ENCODE peak calls at places on chromosomes 13 and 19, in six cellular contexts. One of them, this sample, is unnamed.
A peak's percentile ranks its signal among the peaks of the same experiment; 100 is the strongest.

GRCh38 chr19:5809053-5809452 is 4.2 kb downstream of the NRTN start:
- DNase-seq in NCI-H1694 treated with DMSO at 0.1 percent for 48 hours: no peak
- DNase-seq in aorta: no peak
- DNase-seq in prostate gland: no peak
- DNase-seq in RWPE1: no peak
- DNase-seq in stimulated activated CD8-positive, alpha-beta memory T cell treated with anti-CD3 and anti-CD28 coated beads, Interleukin-15, amount 100 ng/mL, for 1 hour: no peak
- DNase-seq in this sample: no peak

GRCh38 chr19:46755077-46755852 is 9.0 kb upstream of the STRN4 start:
- DNase-seq in RWPE1: no peak
- DNase-seq in prostate gland: no peak
- DNase-seq in aorta: no peak
- DNase-seq in stimulated activated CD8-positive, alpha-beta memory T cell treated with anti-CD3 and anti-CD28 coated beads, Interleukin-15, amount 100 ng/mL, for 1 hour: no peak
- DNase-seq in NCI-H1694 treated with DMSO at 0.1 percent for 48 hours: no peak
- DNase-seq in this sample: no peak

GRCh38 chr19:4108767-4109625 is 14.9 kb downstream of the MAP2K2 start:
- DNase-seq in RWPE1: no peak
- DNase-seq in prostate gland: no peak
- DNase-seq in aorta: no peak
- DNase-seq in NCI-H1694 treated with DMSO at 0.1 percent for 48 hours: no peak
- DNase-seq in stimulated activated CD8-positive, alpha-beta memory T cell treated with anti-CD3 and anti-CD28 coated beads, Interleukin-15, amount 100 ng/mL, for 1 hour: peak; percentile 35
- DNase-seq in this sample: no peak

GRCh38 chr19:1253514-1254080 is 5.2 kb downstream of the MIDN start:
- DNase-seq in NCI-H1694 treated with DMSO at 0.1 percent for 48 hours: no peak
- DNase-seq in RWPE1: no peak
- DNase-seq in aorta: no peak
- DNase-seq in stimulated activated CD8-positive, alpha-beta memory T cell treated with anti-CD3 and anti-CD28 coated beads, Interleukin-15, amount 100 ng/mL, for 1 hour: no peak
- DNase-seq in prostate gland: peak; percentile 76
- DNase-seq in this sample: no peak

GRCh38 chr13:19586904-19587634 is 25.7 kb upstream of the TPTE2 start:
- DNase-seq in RWPE1: peak; percentile 36
- DNase-seq in NCI-H1694 treated with DMSO at 0.1 percent for 48 hours: no peak
- DNase-seq in aorta: no peak
- DNase-seq in prostate gland: no peak
- DNase-seq in stimulated activated CD8-positive, alpha-beta memory T cell treated with anti-CD3 and anti-CD28 coated beads, Interleukin-15, amount 100 ng/mL, for 1 hour: peak; percentile 49
- DNase-seq in this sample: no peak

GRCh38 chr19:51296331-51297093 is 14.9 kb upstream of the IGLON5 start:
- DNase-seq in NCI-H1694 treated with DMSO at 0.1 percent for 48 hours: no peak
- DNase-seq in RWPE1: no peak
- DNase-seq in prostate gland: no peak
- DNase-seq in stimulated activated CD8-positive, alpha-beta memory T cell treated with anti-CD3 and anti-CD28 coated beads, Interleukin-15, amount 100 ng/mL, for 1 hour: no peak
- DNase-seq in aorta: no peak
- DNase-seq in this sample: no peak

GRCh38 chr13:32791545-32792172 is 205.4 kb downstream of the PDS5B start:
- DNase-seq in stimulated activated CD8-positive, alpha-beta memory T cell treated with anti-CD3 and anti-CD28 coated beads, Interleukin-15, amount 100 ng/mL, for 1 hour: no peak
- DNase-seq in aorta: no peak
- DNase-seq in NCI-H1694 treated with DMSO at 0.1 percent for 48 hours: no peak
- DNase-seq in RWPE1: no peak
- DNase-seq in prostate gland: no peak
- DNase-seq in this sample: no peak

GRCh38 chr19:54451331-54451871 is 2.4 kb downstream of the LENG8 start:
- DNase-seq in stimulated activated CD8-positive, alpha-beta memory T cell treated with anti-CD3 and anti-CD28 coated beads, Interleukin-15, amount 100 ng/mL, for 1 hour: no peak
- DNase-seq in NCI-H1694 treated with DMSO at 0.1 percent for 48 hours: no peak
- DNase-seq in prostate gland: no peak
- DNase-seq in RWPE1: no peak
- DNase-seq in aorta: no peak
- DNase-seq in this sample: no peak

GRCh38 chr19:15180451-15181390 is 20.1 kb downstream of the NOTCH3 start:
- DNase-seq in stimulated activated CD8-positive, alpha-beta memory T cell treated with anti-CD3 and anti-CD28 coated beads, Interleukin-15, amount 100 ng/mL, for 1 hour: no peak
- DNase-seq in NCI-H1694 treated with DMSO at 0.1 percent for 48 hours: no peak
- DNase-seq in RWPE1: no peak
- DNase-seq in aorta: no peak
- DNase-seq in prostate gland: peak; percentile 52
- DNase-seq in this sample: no peak

GRCh38 chr13:19561585-19561984 is 253 bp upstream of the TPTE2 start:
- DNase-seq in stimulated activated CD8-positive, alpha-beta memory T cell treated with anti-CD3 and anti-CD28 coated beads, Interleukin-15, amount 100 ng/mL, for 1 hour: no peak
- DNase-seq in NCI-H1694 treated with DMSO at 0.1 percent for 48 hours: no peak
- DNase-seq in aorta: no peak
- DNase-seq in RWPE1: no peak
- DNase-seq in prostate gland: no peak
- DNase-seq in this sample: no peak

GRCh38 chr13:107680115-107680514 is 535.2 kb downstream of the LIG4 start:
- DNase-seq in prostate gland: no peak
- DNase-seq in stimulated activated CD8-positive, alpha-beta memory T cell treated with anti-CD3 and anti-CD28 coated beads, Interleukin-15, amount 100 ng/mL, for 1 hour: no peak
- DNase-seq in RWPE1: no peak
- DNase-seq in NCI-H1694 treated with DMSO at 0.1 percent for 48 hours: peak; percentile 59
- DNase-seq in aorta: no peak
- DNase-seq in this sample: no peak

GRCh38 chr19:13526552-13526951 is 20.3 kb upstream of the CACNA1A start:
- DNase-seq in RWPE1: no peak
- DNase-seq in prostate gland: no peak
- DNase-seq in aorta: no peak
- DNase-seq in stimulated activated CD8-positive, alpha-beta memory T cell treated with anti-CD3 and anti-CD28 coated beads, Interleukin-15, amount 100 ng/mL, for 1 hour: no peak
- DNase-seq in NCI-H1694 treated with DMSO at 0.1 percent for 48 hours: no peak
- DNase-seq in this sample: no peak

GRCh38 chr13:87376081-87376480 is 295.1 kb upstream of the SLITRK5 start:
- DNase-seq in aorta: no peak
- DNase-seq in prostate gland: no peak
- DNase-seq in stimulated activated CD8-positive, alpha-beta memory T cell treated with anti-CD3 and anti-CD28 coated beads, Interleukin-15, amount 100 ng/mL, for 1 hour: no peak
- DNase-seq in NCI-H1694 treated with DMSO at 0.1 percent for 48 hours: no peak
- DNase-seq in RWPE1: no peak
- DNase-seq in this sample: no peak

GRCh38 chr13:101709952-101710351 is 257.5 kb downstream of the ITGBL1 start:
- DNase-seq in aorta: no peak
- DNase-seq in stimulated activated CD8-positive, alpha-beta memory T cell treated with anti-CD3 and anti-CD28 coated beads, Interleukin-15, amount 100 ng/mL, for 1 hour: no peak
- DNase-seq in prostate gland: no peak
- DNase-seq in NCI-H1694 treated with DMSO at 0.1 percent for 48 hours: no peak
- DNase-seq in RWPE1: no peak
- DNase-seq in this sample: no peak